ENCODE peak calls at places on chromosomes 6 and 20, in four cellular contexts. One of them, this sample, is unnamed. For H3K4me1, the result is how much of the 10 kb centered on the place peaks cover.

GRCh38 chr6:49915035-49915434 is 48.7 kb upstream of the CRISP1 start:
- DNase-seq in DND-41: no peak
- DNase-seq in tibial artery: no peak
- DNase-seq in naive thymus-derived CD4-positive, alpha-beta T cell: no peak
- DNase-seq in this sample: no peak

GRCh38 chr6:129105035-129105434 is 222.1 kb downstream of the LAMA2 start:
- DNase-seq in DND-41: no peak
- DNase-seq in tibial artery: no peak
- DNase-seq in naive thymus-derived CD4-positive, alpha-beta T cell: no peak
- DNase-seq in this sample: no peak

GRCh38 chr6:111129003-111129402 is 41.7 kb downstream of the SLC16A10 start:
- DNase-seq in DND-41: no peak
- DNase-seq in tibial artery: peak
- DNase-seq in naive thymus-derived CD4-positive, alpha-beta T cell: no peak
- DNase-seq in this sample: no peak

GRCh38 chr6:112415366-112415765 is 68.2 kb downstream of the RFPL4B start:
- DNase-seq in DND-41: no peak
- DNase-seq in tibial artery: no peak
- DNase-seq in naive thymus-derived CD4-positive, alpha-beta T cell: no peak
- DNase-seq in this sample: no peak

GRCh38 chr6:90197854-90198496 is 98.7 kb downstream of the BACH2 start:
- DNase-seq in DND-41: peak
- DNase-seq in tibial artery: no peak
- DNase-seq in naive thymus-derived CD4-positive, alpha-beta T cell: no peak
- DNase-seq in this sample: no peak

GRCh38 chr6:146775227-146775626 is 176.5 kb downstream of the ADGB start:
- DNase-seq in DND-41: no peak
- DNase-seq in tibial artery: no peak
- DNase-seq in naive thymus-derived CD4-positive, alpha-beta T cell: peak
- DNase-seq in this sample: no peak

GRCh38 chr6:161393839-161394364 is 120.0 kb upstream of the AGPAT4 start:
- DNase-seq in DND-41: peak
- DNase-seq in tibial artery: no peak
- DNase-seq in naive thymus-derived CD4-positive, alpha-beta T cell: peak
- DNase-seq in this sample: peak

GRCh38 chr6:135161411-135161810 is 19.7 kb upstream of the MYB start:
- DNase-seq in DND-41: no peak
- DNase-seq in tibial artery: no peak
- DNase-seq in naive thymus-derived CD4-positive, alpha-beta T cell: no peak
- DNase-seq in this sample: no peak

GRCh38 chr6:147212618-147213017 is 8.4 kb downstream of the STXBP5 start:
- DNase-seq in DND-41: no peak
- DNase-seq in tibial artery: no peak
- DNase-seq in naive thymus-derived CD4-positive, alpha-beta T cell: no peak
- DNase-seq in this sample: no peak

GRCh38 chr20:40930561-40930960 is 98.1 kb upstream of the TOP1 start:
- DNase-seq in DND-41: no peak
- DNase-seq in tibial artery: no peak
- DNase-seq in naive thymus-derived CD4-positive, alpha-beta T cell: no peak
- DNase-seq in this sample: no peak

GRCh38 chr6:102766946-102767345 is 1373.4 kb downstream of the GRIK2 start:
- DNase-seq in DND-41: no peak
- DNase-seq in tibial artery: no peak
- DNase-seq in naive thymus-derived CD4-positive, alpha-beta T cell: no peak
- DNase-seq in this sample: no peak

GRCh38 chr6:25612666-25613065 is 39.3 kb upstream of the SCGN start:
- DNase-seq in DND-41: no peak
- DNase-seq in tibial artery: no peak
- DNase-seq in naive thymus-derived CD4-positive, alpha-beta T cell: no peak
- DNase-seq in this sample: no peak

GRCh38 chr6:44712353-44713147 is 325.0 kb downstream of the CDC5L start:
- DNase-seq in DND-41: no peak
- DNase-seq in tibial artery: no peak
- DNase-seq in naive thymus-derived CD4-positive, alpha-beta T cell: no peak
- DNase-seq in this sample: no peak

GRCh38 chr6:84805145-84805544 is 40.7 kb upstream of the TBX18 start:
- DNase-seq in DND-41: no peak
- DNase-seq in tibial artery: no peak
- DNase-seq in naive thymus-derived CD4-positive, alpha-beta T cell: no peak
- DNase-seq in this sample: no peak

GRCh38 chr20:44858959-44859358 is 26.5 kb upstream of the YWHAB start:
- DNase-seq in DND-41: peak
- DNase-seq in tibial artery: no peak
- DNase-seq in naive thymus-derived CD4-positive, alpha-beta T cell: no peak
- DNase-seq in this sample: no peak

GRCh38 chr6:84766796-84767590 is 2.6 kb upstream of the TBX18 start:
- DNase-seq in DND-41: no peak
- DNase-seq in tibial artery: peak
- DNase-seq in naive thymus-derived CD4-positive, alpha-beta T cell: no peak
- DNase-seq in this sample: no peak

GRCh38 chr6:23202207-23202606 is 632.8 kb downstream of the HDGFL1 start:
- DNase-seq in DND-41: no peak
- DNase-seq in tibial artery: no peak
- DNase-seq in naive thymus-derived CD4-positive, alpha-beta T cell: no peak
- DNase-seq in this sample: no peak

GRCh38 chr6:36029464-36029863 is 1.9 kb downstream of the MAPK14 start:
- DNase-seq in DND-41: no peak
- DNase-seq in tibial artery: no peak
- DNase-seq in naive thymus-derived CD4-positive, alpha-beta T cell: no peak
- DNase-seq in this sample: no peak

GRCh38 chr6:53974941-53975340 is 136.3 kb upstream of the MLIP start:
- DNase-seq in DND-41: no peak
- DNase-seq in tibial artery: no peak
- DNase-seq in naive thymus-derived CD4-positive, alpha-beta T cell: no peak
- DNase-seq in this sample: no peak

GRCh38 chr20:46359233-46359751 is 47.1 kb downstream of the ELMO2 start:
- DNase-seq in DND-41: no peak
- DNase-seq in tibial artery: no peak
- DNase-seq in naive thymus-derived CD4-positive, alpha-beta T cell: no peak
- DNase-seq in this sample: no peak

GRCh38 chr6:108004861-108005260 is 46.9 kb upstream of the SEC63 start:
- DNase-seq in DND-41: no peak
- DNase-seq in tibial artery: no peak
- DNase-seq in naive thymus-derived CD4-positive, alpha-beta T cell: no peak
- DNase-seq in this sample: no peak

GRCh38 chr6:29625337-29625930 is 7.5 kb downstream of the GABBR1 start:
- DNase-seq in DND-41: no peak
- DNase-seq in tibial artery: no peak
- DNase-seq in naive thymus-derived CD4-positive, alpha-beta T cell: no peak
- DNase-seq in this sample: no peak

GRCh38 chr20:20199338-20200160 is 147.2 kb downstream of the CFAP61 start:
- DNase-seq in DND-41: no peak
- DNase-seq in tibial artery: no peak
- DNase-seq in naive thymus-derived CD4-positive, alpha-beta T cell: no peak
- DNase-seq in this sample: no peak

GRCh38 chr20:44988772-44989171 is 22.5 kb downstream of the STK4 start:
- DNase-seq in DND-41: no peak
- DNase-seq in tibial artery: no peak
- DNase-seq in naive thymus-derived CD4-positive, alpha-beta T cell: no peak
- DNase-seq in this sample: no peak

GRCh38 chr20:52047811-52048302 is 143.7 kb downstream of the ZFP64 start:
- DNase-seq in DND-41: no peak
- DNase-seq in tibial artery: no peak
- DNase-seq in naive thymus-derived CD4-positive, alpha-beta T cell: no peak
- DNase-seq in this sample: peak

GRCh38 chr20:33334111-33334510 is 51.1 kb downstream of the BPIFB1 start:
- DNase-seq in DND-41: no peak
- DNase-seq in tibial artery: no peak
- DNase-seq in naive thymus-derived CD4-positive, alpha-beta T cell: no peak
- DNase-seq in this sample: no peak

GRCh38 chr6:33744895-33745546 is 1.7 kb downstream of the IP6K3 start:
- DNase-seq in DND-41: no peak
- DNase-seq in tibial artery: no peak
- DNase-seq in naive thymus-derived CD4-positive, alpha-beta T cell: no peak
- DNase-seq in this sample: no peak

GRCh38 chr6:33746036-33746600 is 587 bp downstream of the IP6K3 start:
- DNase-seq in DND-41: no peak
- DNase-seq in tibial artery: peak
- DNase-seq in naive thymus-derived CD4-positive, alpha-beta T cell: no peak
- DNase-seq in this sample: no peak

GRCh38 chr6:33744001-33744848 is 2.5 kb downstream of the IP6K3 start:
- DNase-seq in DND-41: peak
- DNase-seq in tibial artery: peak
- DNase-seq in naive thymus-derived CD4-positive, alpha-beta T cell: peak
- DNase-seq in this sample: peak

GRCh38 chr6:33746651-33747100 is at the start of gene IP6K3:
- DNase-seq in DND-41: no peak
- DNase-seq in tibial artery: no peak
- DNase-seq in naive thymus-derived CD4-positive, alpha-beta T cell: no peak
- DNase-seq in this sample: no peak

GRCh38 chr6:33745558-33745957 is 1.1 kb downstream of the IP6K3 start:
- DNase-seq in DND-41: no peak
- DNase-seq in tibial artery: no peak
- DNase-seq in naive thymus-derived CD4-positive, alpha-beta T cell: no peak
- DNase-seq in this sample: no peak
- H3K4me1 ChIP-seq in DND-41: under half
- H3K4me1 ChIP-seq in tibial artery: under half
- H3K4me1 ChIP-seq in naive thymus-derived CD4-positive, alpha-beta T cell: under half
- H3K4me1 ChIP-seq in this sample: under half

DNA sequence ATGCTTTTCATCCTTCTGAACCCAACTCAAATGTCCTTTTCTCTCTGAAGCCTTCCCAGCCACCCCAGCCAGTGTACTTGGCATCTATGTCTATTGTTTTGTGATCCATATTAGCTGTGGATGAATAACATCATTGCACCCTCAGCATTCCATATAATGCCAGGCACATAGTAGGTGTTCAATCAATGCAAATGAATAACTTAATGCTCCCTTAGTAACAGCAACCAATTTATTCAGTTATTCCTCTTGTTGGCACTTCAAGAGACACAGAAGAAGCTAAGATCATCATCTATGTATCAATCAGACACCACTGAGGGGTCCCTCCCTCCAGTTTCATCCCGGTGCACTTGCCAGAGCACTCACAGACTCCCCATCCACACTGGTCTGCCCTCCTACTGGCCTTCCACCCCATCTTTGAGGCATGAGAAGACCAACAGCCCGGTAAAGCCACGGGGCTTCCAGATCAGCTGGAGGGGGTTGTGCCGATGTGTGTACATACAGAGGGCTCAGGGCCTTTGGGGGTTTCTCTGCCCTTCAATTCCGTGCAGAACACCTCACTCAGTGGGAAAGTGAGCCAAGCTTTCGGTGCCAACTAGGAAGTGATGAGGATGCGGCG is 2.4 kb upstream of the TAF8 start:
- DNase-seq in DND-41: no peak
- DNase-seq in tibial artery: no peak
- DNase-seq in naive thymus-derived CD4-positive, alpha-beta T cell: no peak
- DNase-seq in this sample: no peak
- H3K4me1 ChIP-seq in DND-41: half or more
- H3K4me1 ChIP-seq in tibial artery: half or more
- H3K4me1 ChIP-seq in naive thymus-derived CD4-positive, alpha-beta T cell: under half
- H3K4me1 ChIP-seq in this sample: half or more

GRCh38 chr20:1827974-1828785 is 67.0 kb upstream of the SIRPA start:
- DNase-seq in DND-41: no peak
- DNase-seq in tibial artery: no peak
- DNase-seq in naive thymus-derived CD4-positive, alpha-beta T cell: no peak
- DNase-seq in this sample: no peak
- H3K4me1 ChIP-seq in DND-41: under half
- H3K4me1 ChIP-seq in tibial artery: under half
- H3K4me1 ChIP-seq in naive thymus-derived CD4-positive, alpha-beta T cell: under half
- H3K4me1 ChIP-seq in this sample: under half

DNA sequence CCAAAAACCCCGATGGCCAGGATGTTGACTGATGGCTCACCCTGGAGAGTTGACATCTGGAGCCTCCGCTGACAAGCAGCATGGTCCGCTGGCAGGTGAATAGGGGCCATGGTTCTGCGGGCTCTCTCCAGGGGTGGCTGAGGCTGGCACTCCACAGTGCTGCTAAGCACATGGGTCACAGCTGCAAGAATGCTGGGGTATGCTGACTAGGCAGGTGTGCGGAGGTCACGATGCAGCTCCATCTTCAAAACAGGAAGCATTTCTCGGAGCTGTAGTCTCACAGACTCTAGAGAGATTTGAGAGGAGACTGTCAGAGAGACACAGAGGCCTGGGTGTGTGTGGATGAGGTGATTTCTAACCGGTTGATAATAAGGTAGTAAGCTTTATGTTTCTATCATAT is 341.6 kb downstream of the NRN1 start:
- DNase-seq in DND-41: peak
- DNase-seq in tibial artery: no peak
- DNase-seq in naive thymus-derived CD4-positive, alpha-beta T cell: peak
- DNase-seq in this sample: no peak
- H3K4me1 ChIP-seq in DND-41: under half
- H3K4me1 ChIP-seq in tibial artery: under half
- H3K4me1 ChIP-seq in naive thymus-derived CD4-positive, alpha-beta T cell: under half
- H3K4me1 ChIP-seq in this sample: under half

GRCh38 chr20:10510216-10510615 is 75.1 kb downstream of the SLX4IP start:
- DNase-seq in DND-41: no peak
- DNase-seq in tibial artery: no peak
- DNase-seq in naive thymus-derived CD4-positive, alpha-beta T cell: no peak
- DNase-seq in this sample: no peak

GRCh38 chr20:10511166-10511506 is 76.0 kb downstream of the SLX4IP start:
- DNase-seq in DND-41: no peak
- DNase-seq in tibial artery: no peak
- DNase-seq in naive thymus-derived CD4-positive, alpha-beta T cell: no peak
- DNase-seq in this sample: no peak

GRCh38 chr20:10508060-10508459 is 73.0 kb downstream of the SLX4IP start:
- DNase-seq in DND-41: no peak
- DNase-seq in tibial artery: peak
- DNase-seq in naive thymus-derived CD4-positive, alpha-beta T cell: no peak
- DNase-seq in this sample: no peak

GRCh38 chr20:10508468-10509251 is 73.6 kb downstream of the SLX4IP start:
- DNase-seq in DND-41: no peak
- DNase-seq in tibial artery: peak
- DNase-seq in naive thymus-derived CD4-positive, alpha-beta T cell: no peak
- DNase-seq in this sample: no peak

GRCh38 chr20:10509411-10509810 is 74.3 kb downstream of the SLX4IP start:
- DNase-seq in DND-41: no peak
- DNase-seq in tibial artery: no peak
- DNase-seq in naive thymus-derived CD4-positive, alpha-beta T cell: no peak
- DNase-seq in this sample: no peak
- H3K4me1 ChIP-seq in DND-41: under half
- H3K4me1 ChIP-seq in tibial artery: half or more
- H3K4me1 ChIP-seq in naive thymus-derived CD4-positive, alpha-beta T cell: under half
- H3K4me1 ChIP-seq in this sample: under half

GRCh38 chr20:23114448-23114847 is 28.3 kb upstream of the CD93 start:
- DNase-seq in DND-41: no peak
- DNase-seq in tibial artery: no peak
- DNase-seq in naive thymus-derived CD4-positive, alpha-beta T cell: no peak
- DNase-seq in this sample: no peak
- H3K4me1 ChIP-seq in DND-41: half or more
- H3K4me1 ChIP-seq in tibial artery: under half
- H3K4me1 ChIP-seq in naive thymus-derived CD4-positive, alpha-beta T cell: under half
- H3K4me1 ChIP-seq in this sample: under half

GRCh38 chr20:63913768-63914167 is 18.8 kb downstream of the DNAJC5 start:
- DNase-seq in DND-41: no peak
- DNase-seq in tibial artery: no peak
- DNase-seq in naive thymus-derived CD4-positive, alpha-beta T cell: no peak
- DNase-seq in this sample: no peak
- H3K4me1 ChIP-seq in DND-41: under half
- H3K4me1 ChIP-seq in tibial artery: under half
- H3K4me1 ChIP-seq in naive thymus-derived CD4-positive, alpha-beta T cell: under half
- H3K4me1 ChIP-seq in this sample: under half

This sample was measured in CD4-positive, alpha-beta memory T cell.